ENCODE peak calls at places on chromosomes 12 and 14, in ten cellular contexts. J is fibroblast of villous mesenchyme; X is GM23338; O is epithelial cell of esophagus; C is lung; L is astrocyte of the cerebellum; S is A549; U is HFFc6; E is T-helper 9 cell; A is stimulated activated CD4-positive, alpha-beta T cell treated with anti-CD3 and anti-CD28 coated beads, Interleukin-2, amount 100 ng/mL, for 24 hours. I is an unnamed sample.

GRCh38 chr12:121964813-121965643 is 46.6 kb downstream of the CFAP251 start:
- DNase-seq in J (peak), X (no peak), O (no peak), C (no peak), L (no peak), S (no peak), U (peak), E (no peak), A (no peak), I (peak)

GRCh38 chr12:124456652-124457152 is 110.7 kb downstream of the NCOR2 start:
- DNase-seq in J (no peak), X (no peak), O (no peak), C (peak), L (no peak), S (no peak), U (no peak), E (peak), A (peak), I (no peak)

GRCh38 chr14:40252817-40253447 is 820.7 kb upstream of the FBXO33 start:
- DNase-seq in J (no peak), X (peak), O (no peak), C (no peak), L (no peak), S (no peak), U (no peak), E (no peak), A (no peak), I (no peak)

GRCh38 chr14:100835278-100836052 is 9.5 kb downstream of the MEG3 start:
- DNase-seq in J (no peak), X (no peak), O (no peak), C (no peak), L (no peak), S (no peak), U (no peak), E (no peak), A (no peak), I (no peak)

GRCh38 chr12:120216742-120217595 is 16.1 kb upstream of the RPLP0 start:
- DNase-seq in J (no peak), X (peak), O (no peak), C (no peak), L (no peak), S (no peak), U (no peak), E (no peak), A (no peak), I (no peak)

GRCh38 chr14:103538291-103539055 is 9.5 kb downstream of the TRMT61A start:
- DNase-seq in J (no peak), X (no peak), O (no peak), C (no peak), L (no peak), S (no peak), U (no peak), E (no peak), A (no peak), I (no peak)

GRCh38 chr14:61484011-61484410 is 162.6 kb downstream of the PRKCH start:
- DNase-seq in J (no peak), X (no peak), O (no peak), C (no peak), L (no peak), S (no peak), U (no peak), E (no peak), A (no peak), I (no peak)

GRCh38 chr12:54379401-54380201 is 4.9 kb downstream of the ZNF385A start:
- DNase-seq in J (peak), X (peak), O (peak), C (peak), L (peak), S (peak), U (peak), E (peak), A (peak), I (peak)

GRCh38 chr14:86787782-86788181 is 1205.2 kb downstream of the GALC start:
- DNase-seq in J (peak), X (no peak), O (peak), C (no peak), L (no peak), S (no peak), U (peak), E (no peak), A (no peak), I (no peak)

GRCh38 chr12:47931187-47931586 is 26.4 kb upstream of the VDR start:
- DNase-seq in J (no peak), X (no peak), O (no peak), C (no peak), L (no peak), S (no peak), U (no peak), E (no peak), A (no peak), I (no peak)

GRCh38 chr14:61388173-61388975 is 67.0 kb downstream of the PRKCH start:
- DNase-seq in J (peak), X (no peak), O (peak), C (no peak), L (no peak), S (no peak), U (no peak), E (no peak), A (peak), I (no peak)

GRCh38 chr14:95530461-95531170 is 4.2 kb upstream of the GLRX5 start:
- DNase-seq in J (no peak), X (no peak), O (peak), C (no peak), L (no peak), S (no peak), U (no peak), E (no peak), A (no peak), I (no peak)

GRCh38 chr12:2341871-2342270 is 289.1 kb downstream of the CACNA1C start:
- DNase-seq in J (peak), X (no peak), O (peak), C (no peak), L (peak), S (no peak), U (peak), E (no peak), A (no peak), I (peak)

GRCh38 chr14:104115691-104116543 is 22.5 kb upstream of the KIF26A start:
- DNase-seq in J (no peak), X (no peak), O (peak), C (peak), L (no peak), S (no peak), U (no peak), E (no peak), A (no peak), I (no peak)

GRCh38 chr12:54723653-54724256 is 75.6 kb upstream of the DCD start:
- DNase-seq in J (peak), X (peak), O (peak), C (no peak), L (no peak), S (no peak), U (no peak), E (no peak), A (peak), I (no peak)

GRCh38 chr14:74637184-74637562 is 25.1 kb upstream of the LTBP2 start:
- DNase-seq in J (no peak), X (no peak), O (no peak), C (no peak), L (no peak), S (no peak), U (no peak), E (no peak), A (no peak), I (no peak)

GRCh38 chr12:52953181-52953841 is 4.4 kb downstream of the KRT18 start:
- DNase-seq in J (no peak), X (no peak), O (no peak), C (no peak), L (no peak), S (no peak), U (no peak), E (no peak), A (no peak), I (no peak)

GRCh38 chr12:56763753-56764657 is 881 bp downstream of the HSD17B6 start:
- DNase-seq in J (peak), X (no peak), O (peak), C (no peak), L (no peak), S (no peak), U (peak), E (no peak), A (no peak), I (no peak)

GRCh38 chr12:88305491-88305890 is 163.4 kb downstream of the TMTC3 start:
- DNase-seq in J (no peak), X (no peak), O (peak), C (no peak), L (no peak), S (no peak), U (no peak), E (no peak), A (no peak), I (no peak)

GRCh38 chr14:71142375-71143038 is 235.2 kb downstream of the PCNX1 start:
- DNase-seq in J (peak), X (no peak), O (peak), C (no peak), L (peak), S (no peak), U (peak), E (no peak), A (no peak), I (no peak)

GRCh38 chr14:105419305-105420091 is at the start of gene MTA1:
- DNase-seq in J (peak), X (peak), O (peak), C (no peak), L (no peak), S (no peak), U (no peak), E (peak), A (peak), I (no peak)